ENCODE peak calls at places on chromosomes 7 and 10, in four cellular contexts. One of them, this sample, is unnamed.

GRCh38 chr10:103262229-103262628 is 14.7 kb upstream of the INA start:
- DNase-seq in NCI-H1105: no peak
- DNase-seq in lung microvascular endothelial cell: no peak
- DNase-seq in keratinocyte: no peak
- DNase-seq in this sample: no peak

GRCh38 chr7:102152672-102153585 is 133.7 kb upstream of the SH2B2 start:
- DNase-seq in NCI-H1105: no peak
- DNase-seq in lung microvascular endothelial cell: peak
- DNase-seq in keratinocyte: peak
- DNase-seq in this sample: no peak

GRCh38 chr7:102989161-102989560 is 76.4 kb downstream of the LRRC17 start:
- DNase-seq in lung microvascular endothelial cell: no peak
- DNase-seq in keratinocyte: no peak
- DNase-seq in NCI-H1105: no peak
- DNase-seq in this sample: no peak

GRCh38 chr7:158539711-158540146 is 47.9 kb downstream of the PTPRN2 start:
- DNase-seq in NCI-H1105: no peak
- DNase-seq in lung microvascular endothelial cell: no peak
- DNase-seq in keratinocyte: no peak
- DNase-seq in this sample: no peak

GRCh38 chr10:126770809-126771208 is 100.3 kb upstream of the C10orf90 start:
- DNase-seq in lung microvascular endothelial cell: no peak
- DNase-seq in keratinocyte: no peak
- DNase-seq in NCI-H1105: no peak
- DNase-seq in this sample: no peak

GRCh38 chr7:30575910-30576309 is 18.8 kb upstream of the GARS1 start:
- DNase-seq in NCI-H1105: no peak
- DNase-seq in lung microvascular endothelial cell: no peak
- DNase-seq in keratinocyte: no peak
- DNase-seq in this sample: no peak

GRCh38 chr7:80823066-80823465 is 95.8 kb downstream of the SEMA3C start:
- DNase-seq in NCI-H1105: no peak
- DNase-seq in keratinocyte: no peak
- DNase-seq in lung microvascular endothelial cell: no peak
- DNase-seq in this sample: no peak

GRCh38 chr10:38157270-38157685 is 63.1 kb downstream of the ZNF37A start:
- DNase-seq in keratinocyte: no peak
- DNase-seq in lung microvascular endothelial cell: no peak
- DNase-seq in NCI-H1105: no peak
- DNase-seq in this sample: no peak

GRCh38 chr7:31056775-31057346 is 4.8 kb downstream of the ADCYAP1R1 start:
- DNase-seq in NCI-H1105: no peak
- DNase-seq in lung microvascular endothelial cell: no peak
- DNase-seq in keratinocyte: no peak
- DNase-seq in this sample: no peak

GRCh38 chr10:107554351-107554750 is 389.8 kb upstream of the SORCS1 start:
- DNase-seq in keratinocyte: no peak
- DNase-seq in lung microvascular endothelial cell: no peak
- DNase-seq in NCI-H1105: no peak
- DNase-seq in this sample: no peak

GRCh38 chr10:17061418-17061817 is 68.2 kb downstream of the CUBN start:
- DNase-seq in keratinocyte: no peak
- DNase-seq in lung microvascular endothelial cell: no peak
- DNase-seq in NCI-H1105: no peak
- DNase-seq in this sample: no peak

GRCh38 chr7:149872419-149873073 is 1.2 kb upstream of the ATP6V0E2 start:
- DNase-seq in lung microvascular endothelial cell: peak
- DNase-seq in keratinocyte: peak
- DNase-seq in NCI-H1105: peak
- DNase-seq in this sample: no peak

GRCh38 chr10:70765794-70766594 is 19.2 kb downstream of the TBATA start:
- DNase-seq in NCI-H1105: no peak
- DNase-seq in keratinocyte: no peak
- DNase-seq in lung microvascular endothelial cell: no peak
- DNase-seq in this sample: no peak

GRCh38 chr10:24334279-24334922 is 125.5 kb downstream of the KIAA1217 start:
- DNase-seq in lung microvascular endothelial cell: no peak
- DNase-seq in NCI-H1105: no peak
- DNase-seq in keratinocyte: no peak
- DNase-seq in this sample: no peak

GRCh38 chr10:16686081-16686902 is 130.9 kb downstream of the RSU1 start:
- DNase-seq in NCI-H1105: no peak
- DNase-seq in keratinocyte: no peak
- DNase-seq in lung microvascular endothelial cell: no peak
- DNase-seq in this sample: no peak

GRCh38 chr7:130454959-130455358 is 14.1 kb upstream of the CEP41 start:
- DNase-seq in NCI-H1105: no peak
- DNase-seq in lung microvascular endothelial cell: no peak
- DNase-seq in keratinocyte: no peak
- DNase-seq in this sample: no peak

GRCh38 chr7:116698930-116699722 is 27.1 kb downstream of the MET start:
- DNase-seq in keratinocyte: no peak
- DNase-seq in lung microvascular endothelial cell: no peak
- DNase-seq in NCI-H1105: peak
- DNase-seq in this sample: no peak

GRCh38 chr10:99788598-99789259 is 6.3 kb downstream of the ABCC2 start:
- DNase-seq in NCI-H1105: no peak
- DNase-seq in keratinocyte: no peak
- DNase-seq in lung microvascular endothelial cell: no peak
- DNase-seq in this sample: no peak

GRCh38 chr7:48365010-48365409 is 193.8 kb downstream of the ABCA13 start:
- DNase-seq in lung microvascular endothelial cell: no peak
- DNase-seq in keratinocyte: no peak
- DNase-seq in NCI-H1105: no peak
- DNase-seq in this sample: no peak

GRCh38 chr7:1665721-1666250 is 4.3 kb upstream of the ELFN1 start:
- DNase-seq in lung microvascular endothelial cell: peak
- DNase-seq in NCI-H1105: no peak
- DNase-seq in keratinocyte: no peak
- DNase-seq in this sample: no peak

GRCh38 chr10:132163278-132163765 is 23.4 kb upstream of the DPYSL4 start:
- DNase-seq in keratinocyte: no peak
- DNase-seq in NCI-H1105: peak
- DNase-seq in lung microvascular endothelial cell: peak
- DNase-seq in this sample: no peak

GRCh38 chr7:38411404-38411803 is 138.0 kb upstream of the TARP start:
- DNase-seq in keratinocyte: no peak
- DNase-seq in NCI-H1105: no peak
- DNase-seq in lung microvascular endothelial cell: peak
- DNase-seq in this sample: no peak

GRCh38 chr7:50614721-50615518 is 49.7 kb upstream of the DDC start:
- DNase-seq in NCI-H1105: no peak
- DNase-seq in keratinocyte: no peak
- DNase-seq in lung microvascular endothelial cell: peak
- DNase-seq in this sample: no peak

GRCh38 chr10:119459681-119460340 is 82.7 kb downstream of the RGS10 start:
- DNase-seq in keratinocyte: no peak
- DNase-seq in lung microvascular endothelial cell: no peak
- DNase-seq in NCI-H1105: no peak
- DNase-seq in this sample: no peak

GRCh38 chr10:43226441-43226840 is 40.4 kb downstream of the RASGEF1A start:
- DNase-seq in NCI-H1105: no peak
- DNase-seq in lung microvascular endothelial cell: no peak
- DNase-seq in keratinocyte: no peak
- DNase-seq in this sample: no peak

GRCh38 chr7:155962968-155963300 is 150.7 kb upstream of the SHH start:
- DNase-seq in NCI-H1105: no peak
- DNase-seq in keratinocyte: no peak
- DNase-seq in lung microvascular endothelial cell: no peak
- DNase-seq in this sample: no peak

GRCh38 chr7:127802845-127803244 is 150.9 kb downstream of the SND1 start:
- DNase-seq in NCI-H1105: no peak
- DNase-seq in keratinocyte: no peak
- DNase-seq in lung microvascular endothelial cell: no peak
- DNase-seq in this sample: no peak

GRCh38 chr7:38796636-38797501 is 112.1 kb downstream of the VPS41 start:
- DNase-seq in keratinocyte: peak
- DNase-seq in lung microvascular endothelial cell: peak
- DNase-seq in NCI-H1105: peak
- DNase-seq in this sample: peak

GRCh38 chr10:47031251-47031952 is 120.2 kb downstream of the PTPN20 start:
- DNase-seq in NCI-H1105: no peak
- DNase-seq in lung microvascular endothelial cell: no peak
- DNase-seq in keratinocyte: no peak
- DNase-seq in this sample: no peak

GRCh38 chr10:3980660-3981059 is 195.7 kb upstream of the KLF6 start:
- DNase-seq in lung microvascular endothelial cell: no peak
- DNase-seq in keratinocyte: no peak
- DNase-seq in NCI-H1105: no peak
- DNase-seq in this sample: no peak

GRCh38 chr10:93039721-93040120 is 20.9 kb upstream of the CYP26C1 start:
- DNase-seq in NCI-H1105: no peak
- DNase-seq in lung microvascular endothelial cell: no peak
- DNase-seq in keratinocyte: no peak
- DNase-seq in this sample: no peak

GRCh38 chr7:41584746-41585145 is 118.1 kb downstream of the INHBA start:
- DNase-seq in lung microvascular endothelial cell: no peak
- DNase-seq in keratinocyte: no peak
- DNase-seq in NCI-H1105: no peak
- DNase-seq in this sample: no peak

GRCh38 chr7:159032753-159033472 is 111.8 kb downstream of the VIPR2 start:
- DNase-seq in keratinocyte: no peak
- DNase-seq in lung microvascular endothelial cell: no peak
- DNase-seq in NCI-H1105: no peak
- DNase-seq in this sample: no peak

GRCh38 chr10:65570143-65571010 is 1355.5 kb upstream of the LRRTM3 start:
- DNase-seq in NCI-H1105: peak
- DNase-seq in lung microvascular endothelial cell: peak
- DNase-seq in keratinocyte: no peak
- DNase-seq in this sample: no peak

GRCh38 chr10:24208661-24209420 is at the start of gene KIAA1217:
- DNase-seq in keratinocyte: no peak
- DNase-seq in NCI-H1105: no peak
- DNase-seq in lung microvascular endothelial cell: peak
- DNase-seq in this sample: no peak

GRCh38 chr7:151083071-151083823 is at the start of gene TMUB1:
- DNase-seq in keratinocyte: no peak
- DNase-seq in lung microvascular endothelial cell: peak
- DNase-seq in NCI-H1105: peak
- DNase-seq in this sample: peak

GRCh38 chr10:43201545-43202131 is 63.4 kb downstream of the CSGALNACT2 start:
- DNase-seq in lung microvascular endothelial cell: no peak
- DNase-seq in keratinocyte: no peak
- DNase-seq in NCI-H1105: no peak
- DNase-seq in this sample: no peak

GRCh38 chr7:158818325-158819213 is 10.7 kb downstream of the ESYT2 start:
- DNase-seq in lung microvascular endothelial cell: peak
- DNase-seq in NCI-H1105: no peak
- DNase-seq in keratinocyte: peak
- DNase-seq in this sample: peak

GRCh38 chr7:91327341-91327740 is 63.1 kb downstream of the FZD1 start:
- DNase-seq in lung microvascular endothelial cell: no peak
- DNase-seq in keratinocyte: no peak
- DNase-seq in NCI-H1105: no peak
- DNase-seq in this sample: no peak